ENCODE peak calls at places on chromosomes 11 and 22, in nine cellular contexts. R is gastrocnemius medialis; K is left ventricle myocardium inferior; G is right atrium auricular region; D is neural progenitor cell; C is brain microvascular endothelial cell; U is activated naive CD8-positive, alpha-beta T cell treated with anti-CD3 and anti-CD28 coated beads, Interleukin-2, amount 50 U/mL, for 24 hours; I is stimulated activated CD8-positive, alpha-beta memory T cell treated with anti-CD3 and anti-CD28 coated beads, Interleukin-7, amount 100 ng/mL, for 4 hours; N is effector CD4-positive, alpha-beta T cell. Z is an unnamed sample.

GRCh38 chr22:49308300-49308699 is 519.4 kb downstream of the BRD1 start:
- DNase-seq in K (no peak), U (no peak), R (no peak), C (no peak), G (peak; percentile 11), N (no peak), I (no peak), D (no peak), Z (no peak)

GRCh38 chr22:17743661-17744411 is 30.4 kb downstream of the BID start:
- DNase-seq in N (no peak), U (no peak), D (peak; percentile 33), R (no peak), C (no peak), K (no peak), I (no peak), G (no peak), Z (peak; percentile 1)

GRCh38 chr11:12715941-12716340 is 41.7 kb downstream of the TEAD1 start:
- DNase-seq in C (no peak), D (no peak), K (no peak), U (no peak), I (no peak), G (no peak), R (no peak), N (no peak), Z (no peak)

GRCh38 chr11:84383571-84383970 is 1097.4 kb upstream of the CCDC90B start:
- DNase-seq in G (no peak), D (no peak), U (no peak), I (no peak), C (no peak), K (no peak), R (no peak), N (no peak), Z (no peak)

GRCh38 chr11:110728883-110729282 is 16.6 kb upstream of the ARHGAP20 start:
- DNase-seq in I (no peak), D (no peak), C (no peak), R (no peak), U (no peak), N (no peak), K (no peak), G (no peak), Z (no peak)

GRCh38 chr11:92941676-92942571 is 27.5 kb upstream of the MTNR1B start:
- DNase-seq in K (no peak), R (no peak), I (no peak), C (peak; percentile 11), G (no peak), N (no peak), D (peak; percentile 33), U (peak; percentile 3), Z (no peak)

GRCh38 chr11:124676386-124676785 is 2.7 kb downstream of the SPA17 start:
- DNase-seq in C (peak; percentile 8), I (no peak), G (no peak), N (no peak), R (no peak), D (no peak), K (no peak), U (no peak), Z (no peak)

GRCh38 chr11:2975594-2975993 is 16.5 kb downstream of the NAP1L4 start:
- DNase-seq in R (peak; percentile 29), G (no peak), C (peak; percentile 18), I (peak; percentile 16), D (peak; percentile 45), N (peak; percentile 46), U (peak; percentile 32), K (no peak), Z (peak; percentile 36)

GRCh38 chr22:38202437-38203089 is 769 bp downstream of the MAFF start:
- DNase-seq in R (peak; percentile 92), U (peak; percentile 65), G (peak; percentile 93), K (peak; percentile 89), C (peak; percentile 85), I (no peak), D (peak; percentile 81), N (peak; percentile 50), Z (peak; percentile 59)

GRCh38 chr22:20180245-20180630 is 29.4 kb upstream of the CCDC188 start:
- DNase-seq in K (no peak), G (no peak), R (no peak), I (no peak), D (peak; percentile 49), N (no peak), U (no peak), C (no peak), Z (no peak)

GRCh38 chr11:31676280-31676982 is 134.7 kb downstream of the PAX6 start:
- DNase-seq in K (no peak), N (no peak), C (no peak), G (no peak), I (no peak), R (no peak), D (no peak), U (no peak), Z (no peak)

GRCh38 chr22:30027169-30027568 is 53.1 kb upstream of the HORMAD2 start:
- DNase-seq in C (no peak), I (no peak), R (no peak), D (no peak), G (no peak), U (no peak), K (no peak), N (no peak), Z (no peak)

GRCh38 chr11:117623831-117624271 is 173.2 kb downstream of the DSCAML1 start:
- DNase-seq in G (no peak), R (no peak), N (no peak), D (no peak), I (no peak), K (no peak), C (no peak), U (no peak), Z (no peak)

GRCh38 chr11:32960553-32961164 is 55.0 kb upstream of the DEPDC7 start:
- DNase-seq in U (no peak), I (no peak), D (peak; percentile 50), C (no peak), G (no peak), K (no peak), R (no peak), N (no peak), Z (peak; percentile 37)

GRCh38 chr22:50264946-50265669 is 3.6 kb upstream of the MAPK12 start:
- DNase-seq in R (no peak), D (no peak), N (no peak), G (no peak), K (no peak), U (no peak), I (no peak), C (no peak), Z (no peak)

GRCh38 chr11:119863811-119864601 is 135.0 kb upstream of the NECTIN1 start:
- DNase-seq in I (no peak), C (no peak), G (no peak), K (no peak), U (no peak), D (peak; percentile 16), N (no peak), R (no peak), Z (peak; percentile 70)

GRCh38 chr22:21780259-21780658 is 44.7 kb upstream of the YPEL1 start:
- DNase-seq in N (no peak), D (no peak), C (no peak), G (no peak), U (no peak), K (no peak), R (no peak), I (no peak), Z (no peak)

GRCh38 chr11:27649800-27650199 is 50.5 kb downstream of the BDNF start:
- DNase-seq in N (no peak), U (no peak), K (no peak), D (no peak), G (no peak), C (no peak), I (no peak), R (no peak), Z (no peak)

GRCh38 chr22:19443544-19444211 is 3.8 kb downstream of the C22orf39 start:
- DNase-seq in C (no peak), G (no peak), K (no peak), N (no peak), U (no peak), R (no peak), I (no peak), D (no peak), Z (no peak)

GRCh38 chr22:25368271-25368670 is 148.8 kb downstream of the CRYBB2 start:
- DNase-seq in C (peak; percentile 56), N (no peak), G (no peak), D (no peak), U (no peak), K (no peak), R (no peak), I (no peak), Z (no peak)

GRCh38 chr11:129249351-129249750 is 57.2 kb upstream of the ARHGAP32 start:
- DNase-seq in N (no peak), R (no peak), D (no peak), U (no peak), I (no peak), G (no peak), C (peak; percentile 50), K (no peak), Z (no peak)

GRCh38 chr22:36244522-36245391 is 5.4 kb upstream of the APOL2 start:
- DNase-seq in D (no peak), C (no peak), U (no peak), K (peak; percentile 60), G (no peak), N (no peak), I (no peak), R (peak; percentile 50), Z (no peak)